ENCODE peak calls at places on chromosome 9, in four cellular contexts. P is fibroblast of mammary gland, G is RWPE1, S is AG10803. Q is an unnamed sample.

GRCh38 chr9:136740971-136741884 is 1.5 kb downstream of the LCN10 start:
- DNase-seq in P (no peak), G (no peak), S (no peak), Q (no peak)

GRCh38 chr9:86079421-86080111 is 19.8 kb downstream of the GOLM1 start:
- DNase-seq in P (peak), G (peak), S (peak), Q (peak)

GRCh38 chr9:73118898-73119554 is 32.6 kb upstream of the ANXA1 start:
- DNase-seq in P (peak), G (peak), S (peak), Q (no peak)

GRCh38 chr9:68740561-68740960 is 35.5 kb downstream of the PIP5K1B start:
- DNase-seq in P (no peak), G (no peak), S (no peak), Q (peak)

GRCh38 chr9:78664370-78664769 is 367.4 kb downstream of the PSAT1 start:
- DNase-seq in P (no peak), G (no peak), S (no peak), Q (no peak)

GRCh38 chr9:86096382-86096781 is 3.0 kb downstream of the GOLM1 start:
- DNase-seq in P (peak), G (no peak), S (peak), Q (no peak)

GRCh38 chr9:91825422-91825821 is 124.6 kb downstream of the ROR2 start:
- DNase-seq in P (peak), G (peak), S (peak), Q (no peak)

GRCh38 chr9:88533951-88534455 is 975 bp upstream of the NXNL2 start:
- DNase-seq in P (peak), G (peak), S (peak), Q (peak)

GRCh38 chr9:111559000-111559610 is 34.1 kb downstream of the ZNF483 start:
- DNase-seq in P (peak), G (peak), S (peak), Q (no peak)

GRCh38 chr9:80157561-80157983 is 585.8 kb downstream of the TLE4 start:
- DNase-seq in P (no peak), G (no peak), S (no peak), Q (no peak)

GRCh38 chr9:134350416-134350994 is 24.2 kb downstream of the RXRA start:
- DNase-seq in P (no peak), G (no peak), S (no peak), Q (no peak)

GRCh38 chr9:68896495-68896894 is 117.4 kb downstream of the PRKACG start:
- DNase-seq in P (no peak), G (no peak), S (no peak), Q (no peak)

GRCh38 chr9:38166501-38166900 is 97.5 kb upstream of the SHB start:
- DNase-seq in P (no peak), G (no peak), S (no peak), Q (no peak)

GRCh38 chr9:38771593-38771992 is 51.7 kb upstream of the FAM240B start:
- DNase-seq in P (no peak), G (no peak), S (no peak), Q (no peak)

GRCh38 chr9:72465602-72466001 is 55.8 kb upstream of the TMC1 start:
- DNase-seq in P (no peak), G (no peak), S (no peak), Q (no peak)

GRCh38 chr9:96460470-96460869 is 10.5 kb downstream of the HABP4 start:
- DNase-seq in P (peak), G (no peak), S (peak), Q (no peak)

GRCh38 chr9:93665128-93665565 is 88.8 kb downstream of the PHF2 start:
- DNase-seq in P (no peak), G (no peak), S (no peak), Q (no peak)

GRCh38 chr9:93664549-93665120 is 88.3 kb downstream of the PHF2 start:
- DNase-seq in P (no peak), G (no peak), S (no peak), Q (no peak)

GRCh38 chr9:93662952-93663572 is 86.7 kb downstream of the PHF2 start:
- DNase-seq in P (no peak), G (no peak), S (no peak), Q (no peak)

GRCh38 chr9:93665566-93666278 is 89.3 kb downstream of the PHF2 start:
- DNase-seq in P (no peak), G (no peak), S (no peak), Q (no peak)

DNA sequence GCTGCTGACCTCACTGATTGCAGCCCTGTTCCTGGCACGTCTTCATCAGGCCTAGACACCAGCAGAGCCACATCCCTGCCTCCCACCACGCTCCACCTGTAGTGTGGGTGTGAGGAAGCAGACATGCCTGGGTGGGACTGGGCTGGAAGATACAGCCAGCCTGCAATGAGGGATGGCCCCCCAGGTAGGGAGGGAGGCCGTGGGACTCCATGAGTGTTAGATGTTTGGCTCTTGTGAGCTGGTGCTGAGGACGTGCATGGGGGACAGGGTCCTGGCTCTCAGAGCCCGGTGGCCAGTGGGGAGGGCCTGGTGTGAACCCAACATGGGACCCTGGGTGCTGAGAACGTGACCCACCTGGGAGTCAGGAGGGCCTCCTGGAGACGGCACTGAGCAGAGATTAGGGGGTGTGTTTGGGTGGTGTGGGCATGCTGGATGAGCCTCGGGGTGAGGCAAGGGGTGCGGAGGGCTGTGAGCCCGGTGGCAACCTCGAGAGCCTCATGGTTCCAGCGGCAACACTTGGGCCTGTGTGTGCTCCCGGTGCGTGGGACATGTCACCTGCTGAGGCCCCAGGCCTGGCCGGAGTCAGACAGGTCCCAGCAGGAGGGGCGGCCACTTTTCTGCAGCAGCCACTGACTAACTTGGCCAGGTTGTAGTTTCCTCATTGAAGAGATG is 87.6 kb downstream of the PHF2 start:
- DNase-seq in P (no peak), G (no peak), S (no peak), Q (no peak)
- TF ChIP-seq CTCF in P (no peak), G (no peak), S (no peak), Q (no peak)

DNA sequence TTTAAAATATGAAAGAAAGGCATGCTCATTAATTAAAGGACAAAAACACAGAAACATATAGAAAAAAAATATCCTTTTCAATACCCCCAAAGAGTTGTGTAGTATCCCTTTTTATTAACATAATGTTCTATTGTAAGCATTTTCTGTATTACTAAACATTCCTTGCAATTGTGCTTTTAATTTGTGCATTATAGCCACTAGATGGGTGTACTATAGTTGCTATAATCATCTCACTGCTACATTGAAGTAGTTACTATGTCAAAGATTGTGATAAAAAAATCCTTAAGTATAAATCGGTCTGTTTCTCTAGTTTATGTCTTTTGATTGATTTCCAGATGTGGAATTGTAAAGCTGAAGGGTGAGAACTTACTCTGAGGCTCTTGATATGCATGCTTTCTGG is 21.4 kb downstream of the FREM1 start:
- DNase-seq in P (no peak), G (no peak), S (no peak), Q (no peak)
- TF ChIP-seq CTCF in P (no peak), G (no peak), S (no peak), Q (no peak)

GRCh38 chr9:98209530-98209929 is 17.1 kb upstream of the CORO2A start:
- DNase-seq in P (no peak), G (no peak), S (no peak), Q (no peak)

GRCh38 chr9:98208635-98209034 is 16.2 kb upstream of the CORO2A start:
- DNase-seq in P (no peak), G (no peak), S (no peak), Q (no peak)

GRCh38 chr9:98210435-98210834 is 18.0 kb upstream of the CORO2A start:
- DNase-seq in P (no peak), G (no peak), S (no peak), Q (no peak)

GRCh38 chr9:98206754-98207153 is 14.3 kb upstream of the CORO2A start:
- DNase-seq in P (no peak), G (no peak), S (no peak), Q (no peak)

GRCh38 chr9:98207606-98208005 is 15.2 kb upstream of the CORO2A start:
- DNase-seq in P (no peak), G (no peak), S (no peak), Q (no peak)
- TF ChIP-seq CTCF in P (no peak), G (no peak), S (peak), Q (no peak)

DNA sequence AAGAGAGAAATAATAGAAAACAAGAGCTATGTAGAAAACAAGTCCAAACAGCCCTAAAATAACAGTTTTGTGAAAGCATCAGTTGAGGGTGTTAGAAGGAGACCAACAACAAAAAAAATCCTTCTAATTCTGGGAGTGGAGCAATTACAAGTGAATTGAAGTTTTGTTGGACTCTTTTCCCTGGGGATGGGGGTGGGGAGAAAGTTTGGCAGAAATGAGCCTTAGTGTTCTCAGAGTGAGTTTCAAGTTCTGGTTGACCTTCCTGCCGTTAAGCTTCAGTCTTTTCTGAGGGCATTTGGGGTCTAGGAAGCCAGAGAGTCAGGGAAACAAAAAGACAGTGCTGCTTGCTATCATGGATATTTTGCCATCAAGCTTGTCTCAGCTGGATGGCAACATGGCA is 106.3 kb upstream of the TRIM32 start:
- DNase-seq in P (peak), G (no peak), S (no peak), Q (no peak)
- TF ChIP-seq CTCF in P (no peak), G (no peak), S (no peak), Q (no peak)